ENCODE peak calls at places on chromosome 11, in eight cellular contexts. F is upper lobe of right lung; E is GM10248; P is CD4-positive, alpha-beta T cell; Y is bronchial epithelial cell; Q is left lung; N is brain microvascular endothelial cell; Z is endothelial cell. S is an unnamed sample.

GRCh38 chr11:7492253-7492652 is 6.9 kb downstream of the OLFML1 start:
- DNase-seq in Z (no peak), N (no peak), Y (no peak), E (no peak), F (no peak), Q (no peak), P (no peak), S (no peak)

GRCh38 chr11:20013346-20014066 is 146.8 kb downstream of the DBX1 start:
- DNase-seq in F (no peak), E (no peak), Q (no peak), N (no peak), Y (peak; percentile 67), P (no peak), Z (no peak), S (peak; percentile 67)

GRCh38 chr11:115222218-115222862 is 281.9 kb downstream of the CADM1 start:
- DNase-seq in Z (no peak), F (no peak), P (no peak), E (peak; percentile 62), Q (no peak), N (peak; percentile 87), Y (peak; percentile 99), S (peak; percentile 96)

GRCh38 chr11:7609521-7609920 is 63.8 kb downstream of the CYB5R2 start:
- DNase-seq in Z (no peak), Y (no peak), F (no peak), N (no peak), Q (no peak), P (no peak), E (no peak), S (no peak)

GRCh38 chr11:47858169-47858543 is 10.0 kb upstream of the NUP160 start:
- DNase-seq in F (no peak), Y (peak; percentile 38), E (no peak), Z (no peak), P (no peak), N (no peak), Q (no peak), S (peak; percentile 89)

GRCh38 chr11:19345848-19346681 is 105.3 kb upstream of the E2F8 start:
- DNase-seq in P (no peak), F (no peak), Z (peak; percentile 20), N (no peak), Y (no peak), E (peak; percentile 61), Q (no peak), S (no peak)

GRCh38 chr11:8291421-8292350 is 28.0 kb upstream of the LMO1 start:
- DNase-seq in E (no peak), Y (no peak), N (no peak), F (no peak), Z (no peak), P (no peak), Q (no peak), S (no peak)

GRCh38 chr11:8671651-8672062 is 10.8 kb downstream of the TRIM66 start:
- DNase-seq in Y (peak; percentile 81), F (no peak), E (no peak), Z (no peak), Q (no peak), P (no peak), N (peak; percentile 80), S (peak; percentile 74)

GRCh38 chr11:118634435-118635236 is 27.2 kb downstream of the PHLDB1 start:
- DNase-seq in N (no peak), Z (peak; percentile 46), F (peak; percentile 92), P (no peak), Y (peak; percentile 47), Q (peak; percentile 76), E (no peak), S (peak; percentile 80)

GRCh38 chr11:60629399-60629798 is 70.0 kb upstream of the MS4A8 start:
- DNase-seq in Y (no peak), P (no peak), Z (no peak), E (no peak), F (no peak), Q (no peak), N (no peak), S (no peak)

GRCh38 chr11:132790466-132790865 is 741.8 kb downstream of the OPCML start:
- DNase-seq in P (no peak), F (no peak), N (no peak), Q (no peak), E (no peak), Y (no peak), Z (no peak), S (no peak)

GRCh38 chr11:126969865-126970479 is 30.6 kb downstream of the KIRREL3 start:
- DNase-seq in N (peak; percentile 16), Q (no peak), E (no peak), P (no peak), F (no peak), Y (peak; percentile 14), Z (peak; percentile 26), S (peak; percentile 10)

GRCh38 chr11:100961633-100962032 is 168.0 kb downstream of the PGR start:
- DNase-seq in E (no peak), N (no peak), Q (no peak), P (no peak), F (no peak), Z (no peak), Y (peak; percentile 52), S (peak; percentile 27)

GRCh38 chr11:121249039-121249663 is 43.4 kb upstream of the SC5D start:
- DNase-seq in E (peak; percentile 66), P (no peak), Q (no peak), Z (no peak), Y (peak; percentile 65), F (no peak), N (peak; percentile 52), S (peak; percentile 56)

GRCh38 chr11:33258631-33259184 is 1.5 kb downstream of the HIPK3 start:
- DNase-seq in F (no peak), N (peak; percentile 39), Z (no peak), Y (peak; percentile 71), Q (no peak), P (no peak), E (no peak), S (no peak)

DNA sequence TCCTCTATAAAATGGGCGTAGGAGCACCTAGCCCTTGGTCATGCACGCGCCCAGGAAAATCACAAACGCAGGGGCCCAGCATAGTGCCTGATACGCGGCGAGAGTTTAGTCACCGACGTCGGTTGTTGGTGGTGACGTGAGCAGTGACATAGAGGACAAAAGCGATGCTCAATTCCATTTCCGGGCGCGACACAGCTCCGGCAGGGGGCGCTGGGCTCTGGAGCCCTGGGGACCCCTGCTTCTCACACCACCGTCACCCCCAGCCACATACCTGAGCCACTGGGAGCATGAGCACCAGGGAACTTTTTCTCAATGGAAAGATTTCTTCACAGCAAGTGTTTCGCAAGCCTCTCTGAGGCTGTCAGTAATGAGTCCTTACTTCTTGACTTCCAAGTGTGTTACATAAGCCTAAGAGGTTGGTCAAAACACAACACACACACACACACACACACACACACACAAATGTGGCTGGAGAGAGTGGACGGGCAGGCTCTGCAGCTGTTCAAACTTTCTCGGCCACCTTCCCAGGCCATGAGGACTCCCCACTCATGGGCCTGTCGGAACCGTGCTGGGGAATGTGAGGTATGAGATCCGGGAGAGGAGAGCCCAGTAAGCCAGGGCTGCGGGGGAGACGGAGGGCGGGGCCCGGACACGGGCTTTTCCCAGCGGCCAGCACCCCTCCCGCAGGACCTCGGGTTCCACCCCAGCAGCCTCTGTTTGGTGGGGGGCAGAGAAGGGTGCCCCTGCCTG is 36.9 kb upstream of the LINC01488 start:
- DNase-seq in F (peak; percentile 91), E (no peak), P (no peak), Y (peak; percentile 88), Q (peak; percentile 84), N (peak; percentile 82), Z (peak; percentile 30), S (peak; percentile 91)
- TF ChIP-seq CTCF in F (peak; percentile 39), E (no peak), P (no peak), Y (peak; percentile 61), Q (peak; percentile 25), N (peak; percentile 62), Z (peak; percentile 17), S (peak; percentile 14)

GRCh38 chr11:73598719-73599379 is 937 bp upstream of the FAM168A start:
- DNase-seq in Z (no peak), N (no peak), Y (no peak), P (no peak), F (no peak), E (no peak), Q (no peak), S (no peak)

GRCh38 chr11:73592640-73593039 is 5.3 kb downstream of the FAM168A start:
- DNase-seq in Q (no peak), Y (no peak), E (no peak), Z (no peak), N (no peak), P (no peak), F (no peak), S (no peak)

GRCh38 chr11:73597340-73597955 is 464 bp downstream of the FAM168A start:
- DNase-seq in N (no peak), Z (peak; percentile 5), P (no peak), F (no peak), Y (no peak), E (no peak), Q (no peak), S (no peak)

GRCh38 chr11:73596547-73596946 is 1.4 kb downstream of the FAM168A start:
- DNase-seq in N (no peak), Q (no peak), E (no peak), P (no peak), F (no peak), Y (no peak), Z (no peak), S (no peak)

GRCh38 chr11:73597956-73598718 is at the start of gene FAM168A:
- DNase-seq in P (peak; percentile 93), Z (peak; percentile 92), Y (peak; percentile 89), Q (peak; percentile 97), E (peak; percentile 96), N (peak; percentile 96), F (peak; percentile 99), S (peak; percentile 97)
- TF ChIP-seq CTCF in P (peak; percentile 8), Z (no peak), Y (no peak), Q (no peak), E (peak; percentile 18), N (peak; percentile 16), F (peak; percentile 37), S (no peak)

DNA sequence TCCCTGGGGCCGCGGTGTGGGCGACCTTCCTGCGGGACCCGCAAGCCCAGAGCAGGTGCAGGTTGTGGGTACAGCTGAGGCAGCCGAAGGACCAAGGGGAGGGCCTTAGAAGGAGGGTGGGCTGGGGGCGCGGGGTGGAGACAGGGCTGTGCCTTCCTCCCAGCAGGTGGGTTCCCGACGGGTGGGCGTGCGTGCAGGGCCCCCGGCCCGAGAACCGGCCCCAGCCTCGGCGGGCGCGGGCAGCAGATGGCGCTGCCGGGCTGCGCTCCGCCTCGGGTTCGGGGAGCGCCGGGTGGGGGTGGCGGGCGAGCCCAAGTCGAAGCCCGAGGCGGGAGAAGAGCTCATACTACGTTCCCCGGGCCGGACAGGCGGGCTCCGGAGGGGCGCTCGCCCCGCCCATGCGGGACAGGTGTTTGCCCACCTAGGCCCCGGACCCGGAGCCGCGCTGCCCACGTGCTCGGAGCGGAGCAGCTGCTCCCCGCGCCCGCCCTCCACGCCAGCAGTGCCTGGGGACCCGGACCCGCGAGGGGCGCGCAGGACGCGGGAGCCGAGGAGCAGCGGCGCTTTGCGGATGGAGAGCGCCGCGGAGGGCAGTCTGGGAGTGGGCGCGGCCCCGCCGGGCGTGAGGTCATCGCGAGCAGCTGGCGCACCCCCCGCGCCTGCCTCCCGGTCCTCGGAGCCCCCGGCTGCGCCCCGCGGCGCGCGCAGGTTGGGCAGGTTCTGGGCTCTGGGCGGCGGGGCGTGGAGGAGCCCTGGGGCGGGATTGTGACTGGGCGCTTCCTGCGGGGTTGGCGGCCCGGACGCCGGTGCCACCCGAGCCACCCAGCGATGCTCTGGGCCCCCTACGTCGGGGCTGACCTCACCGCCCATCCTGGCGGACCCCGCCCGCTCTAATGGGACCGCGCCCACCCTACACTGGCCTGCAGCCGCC is 25.3 kb downstream of the DUSP8 start:
- DNase-seq in Z (peak; percentile 59), N (no peak), Y (no peak), P (peak; percentile 28), Q (peak; percentile 53), F (peak; percentile 83), E (peak; percentile 77), S (peak; percentile 42)
- TF ChIP-seq CTCF in Z (peak; percentile 60), N (no peak), Y (peak; percentile 72), P (peak; percentile 70), Q (peak; percentile 77), F (peak; percentile 70), E (peak; percentile 66), S (peak; percentile 98)

GRCh38 chr11:77548552-77549439 is 41.0 kb upstream of the AQP11 start:
- DNase-seq in Q (no peak), E (no peak), Z (no peak), N (no peak), P (no peak), Y (no peak), F (no peak), S (no peak)
- TF ChIP-seq CTCF in Q (no peak), E (no peak), Z (no peak), N (no peak), P (peak; percentile 58), Y (no peak), F (no peak), S (no peak)

S was measured in MCF 10A.